ENCODE peak calls at places on chromosomes 12 and 14, in eight cellular contexts. X is nucleus accumbens; F is cardiac septum; L is stimulated activated CD4-positive, alpha-beta T cell treated with anti-CD3 and anti-CD28 coated beads, Interleukin-4, amount 100 ng/mL, for 48 hours; S is left kidney; C is activated naive CD4-positive, alpha-beta T cell treated with Interleukin-2 at 50 U/mL for 16 hours; G is T-helper 1 cell; N is globus pallidus. P is an unnamed sample.

GRCh38 chr12:44837114-44837800 is 38.9 kb downstream of the NELL2 start:
- DNase-seq in X (no peak), F (no peak), L (no peak), S (no peak), C (no peak), G (no peak), N (no peak), P (no peak)

GRCh38 chr12:64530566-64530965 is 78.6 kb downstream of the TBK1 start:
- DNase-seq in X (no peak), F (no peak), L (no peak), S (no peak), C (no peak), G (no peak), N (no peak), P (no peak)

GRCh38 chr14:21382886-21383847 is 652 bp downstream of the SUPT16H start:
- DNase-seq in X (peak), F (no peak), L (peak), S (peak), C (peak), G (peak), N (peak), P (peak)

GRCh38 chr14:23567186-23568020 is at the start of gene AP1G2:
- DNase-seq in X (peak), F (peak), L (peak), S (peak), C (peak), G (peak), N (peak), P (peak)

GRCh38 chr12:20696181-20696580 is 1.0 kb downstream of the SLCO1C1 start:
- DNase-seq in X (peak), F (peak), L (no peak), S (no peak), C (no peak), G (no peak), N (peak), P (no peak)

GRCh38 chr14:26992403-26993115 is 394.7 kb upstream of the NOVA1 start:
- DNase-seq in X (no peak), F (no peak), L (no peak), S (no peak), C (no peak), G (no peak), N (no peak), P (no peak)

GRCh38 chr12:6735448-6736191 is 11.8 kb downstream of the COPS7A start:
- DNase-seq in X (peak), F (peak), L (no peak), S (peak), C (peak), G (peak), N (peak), P (peak)

GRCh38 chr14:100498068-100498467 is 89.1 kb downstream of the BEGAIN start:
- DNase-seq in X (no peak), F (no peak), L (no peak), S (no peak), C (no peak), G (no peak), N (no peak), P (no peak)

GRCh38 chr12:69321356-69321755 is 26.8 kb upstream of the LYZ start:
- DNase-seq in X (no peak), F (no peak), L (no peak), S (no peak), C (no peak), G (no peak), N (no peak), P (no peak)

GRCh38 chr12:6570264-6570887 is 2.3 kb upstream of the NOP2 start:
- DNase-seq in X (no peak), F (no peak), L (no peak), S (peak), C (peak), G (peak), N (no peak), P (no peak)

GRCh38 chr12:6620885-6621274 is 13.7 kb upstream of the CHD4 start:
- DNase-seq in X (no peak), F (no peak), L (no peak), S (no peak), C (no peak), G (no peak), N (no peak), P (no peak)

GRCh38 chr12:39764944-39765560 is 145.4 kb upstream of the ABCD2 start:
- DNase-seq in X (no peak), F (no peak), L (no peak), S (peak), C (no peak), G (peak), N (peak), P (no peak)

GRCh38 chr14:97178781-97179180 is 381.6 kb downstream of the VRK1 start:
- DNase-seq in X (no peak), F (no peak), L (no peak), S (no peak), C (no peak), G (peak), N (no peak), P (no peak)

GRCh38 chr12:39619660-39620433 is at the start of gene ABCD2:
- DNase-seq in X (peak), F (peak), L (peak), S (peak), C (peak), G (peak), N (peak), P (peak)

GRCh38 chr14:50944647-50945413 is 547 bp upstream of the PYGL start:
- DNase-seq in X (no peak), F (no peak), L (no peak), S (no peak), C (no peak), G (no peak), N (no peak), P (no peak)

GRCh38 chr12:121145221-121145620 is 12.5 kb downstream of the P2RX7 start:
- DNase-seq in X (no peak), F (no peak), L (no peak), S (no peak), C (peak), G (peak), N (no peak), P (no peak)

GRCh38 chr12:89622115-89622514 is 86.5 kb downstream of the ATP2B1 start:
- DNase-seq in X (no peak), F (no peak), L (no peak), S (no peak), C (no peak), G (no peak), N (no peak), P (no peak)

GRCh38 chr14:95527392-95528002 is 7.4 kb upstream of the GLRX5 start:
- DNase-seq in X (peak), F (no peak), L (peak), S (peak), C (peak), G (peak), N (peak), P (peak)

GRCh38 chr14:100049220-100049619 is 16.0 kb upstream of the EVL start:
- DNase-seq in X (no peak), F (no peak), L (no peak), S (no peak), C (no peak), G (no peak), N (no peak), P (no peak)

GRCh38 chr12:66176525-66176924 is 6.7 kb upstream of the TMBIM4 start:
- DNase-seq in X (no peak), F (no peak), L (no peak), S (no peak), C (no peak), G (no peak), N (no peak), P (no peak)

GRCh38 chr12:117494833-117495714 is 133.6 kb upstream of the NOS1 start:
- DNase-seq in X (no peak), F (no peak), L (no peak), S (peak), C (no peak), G (no peak), N (no peak), P (no peak)

GRCh38 chr14:68168460-68169109 is 349.0 kb downstream of the RAD51B start:
- DNase-seq in X (no peak), F (no peak), L (no peak), S (peak), C (no peak), G (no peak), N (no peak), P (no peak)

GRCh38 chr12:10226086-10226485 is 13.4 kb downstream of the GABARAPL1 start:
- DNase-seq in X (no peak), F (no peak), L (no peak), S (no peak), C (no peak), G (no peak), N (no peak), P (no peak)

GRCh38 chr12:130706311-130706710 is 9.8 kb downstream of the RIMBP2 start:
- DNase-seq in X (no peak), F (no peak), L (no peak), S (no peak), C (no peak), G (no peak), N (no peak), P (no peak)

GRCh38 chr12:97910559-97910958 is 448.0 kb downstream of the RMST start:
- DNase-seq in X (no peak), F (no peak), L (no peak), S (no peak), C (no peak), G (no peak), N (no peak), P (no peak)

GRCh38 chr14:21711360-21711961 is 37.8 kb upstream of the OR4E1 start:
- DNase-seq in X (no peak), F (no peak), L (no peak), S (peak), C (no peak), G (peak), N (peak), P (no peak)

P was measured in effector CD4-positive, alpha-beta T cell.